ENCODE peak calls at places on chromosomes 5 and 9, in eight cellular contexts. X is activated CD8-positive, alpha-beta memory T cell treated with anti-CD3 and anti-CD28 coated beads for 1 hour; F is activated CD8-positive, alpha-beta T cell treated with anti-CD3 and anti-CD28 coated beads, Interleukin-2, amount 10 ng/mL, durations not matched to agents 7 days and 5 days; R is central memory CD4-positive, alpha-beta T cell; U is activated T-helper 9 cell treated with anti-CD3 and anti-CD28 coated beads, Interleukin-2, amount 50 U/mL, for 16 hours; E is HTR-8/SVneo; S is aorta; C is psoas muscle. V is an unnamed sample.

GRCh38 chr5:139394123-139394653 is 716 bp downstream of the PROB1 start:
- DNase-seq in X (no peak), F (peak; percentile 80), R (peak; percentile 44), S (no peak), U (peak; percentile 64), C (peak; percentile 81), E (no peak), V (no peak)

GRCh38 chr5:151151793-151152192 is 5.8 kb downstream of the ANXA6 start:
- DNase-seq in S (peak; percentile 82), U (peak; percentile 30), F (peak; percentile 39), X (no peak), E (no peak), C (no peak), R (no peak), V (no peak)

GRCh38 chr5:125372694-125373621 is 626.5 kb upstream of the ZNF608 start:
- DNase-seq in E (no peak), F (no peak), U (no peak), C (no peak), S (no peak), X (no peak), R (no peak), V (peak; percentile 81)

GRCh38 chr5:162096448-162096847 is 28.9 kb downstream of the GABRG2 start:
- DNase-seq in E (no peak), F (no peak), R (no peak), X (no peak), C (no peak), U (no peak), S (no peak), V (no peak)

GRCh38 chr5:153672347-153673090 is 182.0 kb downstream of the GRIA1 start:
- DNase-seq in E (no peak), R (no peak), F (no peak), C (no peak), S (no peak), U (no peak), X (no peak), V (no peak)

GRCh38 chr5:178115835-178116405 is 2.6 kb downstream of the N4BP3 start:
- DNase-seq in S (no peak), C (no peak), R (no peak), E (no peak), X (no peak), U (no peak), F (no peak), V (no peak)

GRCh38 chr9:120950421-120951388 is 24.1 kb upstream of the TRAF1 start:
- DNase-seq in F (no peak), S (no peak), C (no peak), X (no peak), E (no peak), R (no peak), U (no peak), V (no peak)

GRCh38 chr9:93589688-93590087 is 13.3 kb downstream of the PHF2 start:
- DNase-seq in E (no peak), S (peak; percentile 36), F (peak; percentile 19), C (no peak), R (no peak), X (no peak), U (no peak), V (no peak)

GRCh38 chr5:132267166-132267739 is 9.8 kb downstream of the PDLIM4 start:
- DNase-seq in F (no peak), R (no peak), S (no peak), C (no peak), U (no peak), E (no peak), X (no peak), V (no peak)

GRCh38 chr5:9058161-9058560 is 487.7 kb downstream of the SEMA5A start:
- DNase-seq in C (no peak), X (no peak), U (no peak), F (no peak), E (no peak), S (no peak), R (no peak), V (no peak)

GRCh38 chr9:77764894-77765780 is 117.0 kb upstream of the GNA14 start:
- DNase-seq in C (no peak), X (no peak), E (peak; percentile 21), R (no peak), S (no peak), U (no peak), F (no peak), V (no peak)

GRCh38 chr5:113663879-113664278 is 150.4 kb downstream of the YTHDC2 start:
- DNase-seq in R (peak; percentile 3), F (peak; percentile 51), S (peak; percentile 58), E (no peak), U (no peak), X (no peak), C (no peak), V (no peak)

GRCh38 chr5:63141582-63141981 is 563.0 kb downstream of the LRRC70 start:
- DNase-seq in E (no peak), S (no peak), X (no peak), U (no peak), C (no peak), R (no peak), F (no peak), V (no peak)

V was measured in retinal pigment epithelial cell.